ENCODE peak calls at places on chromosome 14, in eight cellular contexts. C is AG09309, Z is A549, Y is HCT116, H is astrocyte of the cerebellum, G is suprapubic skin, D is psoas muscle, K is dorsolateral prefrontal cortex. E is an unnamed sample.

GRCh38 chr14:36522972-36523685 is 3.1 kb upstream of the NKX2-1 start:
- DNase-seq in C (no peak), Z (no peak), Y (no peak), H (no peak), G (no peak), D (no peak), K (no peak), E (peak)

GRCh38 chr14:85366226-85366625 is 163.7 kb upstream of the FLRT2 start:
- DNase-seq in C (no peak), Z (no peak), Y (no peak), H (no peak), G (no peak), D (no peak), K (no peak), E (no peak)

GRCh38 chr14:70882771-70883492 is 24.3 kb upstream of the PCNX1 start:
- DNase-seq in C (peak), Z (no peak), Y (no peak), H (no peak), G (no peak), D (no peak), K (no peak), E (no peak)

GRCh38 chr14:69487226-69487625 is 2.7 kb downstream of the PLEKHD1 start:
- DNase-seq in C (no peak), Z (no peak), Y (no peak), H (no peak), G (no peak), D (no peak), K (no peak), E (no peak)

GRCh38 chr14:64762044-64763034 is 58.1 kb downstream of the PLEKHG3 start:
- DNase-seq in C (peak), Z (peak), Y (peak), H (peak), G (no peak), D (peak), K (no peak), E (peak)

GRCh38 chr14:71646518-71646917 is 285.7 kb upstream of the RGS6 start:
- DNase-seq in C (no peak), Z (no peak), Y (no peak), H (no peak), G (no peak), D (no peak), K (no peak), E (no peak)

GRCh38 chr14:93010543-93011541 is 87.9 kb downstream of the CHGA start:
- DNase-seq in C (no peak), Z (no peak), Y (no peak), H (no peak), G (no peak), D (no peak), K (no peak), E (no peak)

GRCh38 chr14:23183479-23183878 is at the start of gene SLC7A8:
- DNase-seq in C (no peak), Z (no peak), Y (peak), H (no peak), G (peak), D (peak), K (peak), E (no peak)

GRCh38 chr14:71181215-71182003 is 274.1 kb downstream of the PCNX1 start:
- DNase-seq in C (no peak), Z (peak), Y (no peak), H (no peak), G (peak), D (no peak), K (no peak), E (no peak)

GRCh38 chr14:73058923-73059311 is 583 bp downstream of the RBM25 start:
- DNase-seq in C (no peak), Z (peak), Y (no peak), H (no peak), G (peak), D (no peak), K (no peak), E (no peak)

GRCh38 chr14:72528059-72528950 is 365.6 kb downstream of the DPF3 start:
- DNase-seq in C (no peak), Z (no peak), Y (no peak), H (no peak), G (peak), D (no peak), K (no peak), E (no peak)

GRCh38 chr14:104293851-104294627 is 155.7 kb downstream of the KIF26A start:
- DNase-seq in C (no peak), Z (peak), Y (no peak), H (no peak), G (peak), D (no peak), K (peak), E (no peak)

GRCh38 chr14:59454131-59454530 is 11.0 kb downstream of the GPR135 start:
- DNase-seq in C (peak), Z (peak), Y (no peak), H (peak), G (no peak), D (no peak), K (no peak), E (no peak)

GRCh38 chr14:89186850-89187376 is 230.1 kb downstream of the FOXN3 start:
- DNase-seq in C (no peak), Z (no peak), Y (no peak), H (no peak), G (no peak), D (no peak), K (no peak), E (no peak)

GRCh38 chr14:67673451-67673850 is 981 bp downstream of the VTI1B start:
- DNase-seq in C (no peak), Z (no peak), Y (no peak), H (no peak), G (no peak), D (no peak), K (no peak), E (no peak)

GRCh38 chr14:52266782-52267181 is 716 bp upstream of the PTGDR start:
- DNase-seq in C (no peak), Z (no peak), Y (no peak), H (no peak), G (no peak), D (no peak), K (no peak), E (no peak)

GRCh38 chr14:50768693-50769092 is 62.3 kb downstream of the NIN start:
- DNase-seq in C (no peak), Z (no peak), Y (no peak), H (no peak), G (no peak), D (no peak), K (no peak), E (no peak)

GRCh38 chr14:33184587-33184986 is 245.9 kb downstream of the NPAS3 start:
- DNase-seq in C (no peak), Z (peak), Y (no peak), H (no peak), G (no peak), D (no peak), K (no peak), E (no peak)

GRCh38 chr14:61838661-61839060 is 76.4 kb downstream of the SNAPC1 start:
- DNase-seq in C (no peak), Z (no peak), Y (no peak), H (no peak), G (no peak), D (no peak), K (no peak), E (no peak)

GRCh38 chr14:23066855-23067744 is 9.8 kb upstream of the CDH24 start:
- DNase-seq in C (no peak), Z (no peak), Y (no peak), H (no peak), G (peak), D (no peak), K (no peak), E (peak)

GRCh38 chr14:80136358-80136757 is 74.9 kb downstream of the DIO2 start:
- DNase-seq in C (no peak), Z (peak), Y (no peak), H (no peak), G (no peak), D (no peak), K (no peak), E (no peak)

GRCh38 chr14:50249118-50249775 is 17.9 kb upstream of the SOS2 start:
- DNase-seq in C (no peak), Z (no peak), Y (no peak), H (no peak), G (no peak), D (no peak), K (no peak), E (no peak)

GRCh38 chr14:79971330-79971729 is 240.0 kb downstream of the DIO2 start:
- DNase-seq in C (peak), Z (peak), Y (no peak), H (peak), G (no peak), D (no peak), K (no peak), E (no peak)

DNA sequence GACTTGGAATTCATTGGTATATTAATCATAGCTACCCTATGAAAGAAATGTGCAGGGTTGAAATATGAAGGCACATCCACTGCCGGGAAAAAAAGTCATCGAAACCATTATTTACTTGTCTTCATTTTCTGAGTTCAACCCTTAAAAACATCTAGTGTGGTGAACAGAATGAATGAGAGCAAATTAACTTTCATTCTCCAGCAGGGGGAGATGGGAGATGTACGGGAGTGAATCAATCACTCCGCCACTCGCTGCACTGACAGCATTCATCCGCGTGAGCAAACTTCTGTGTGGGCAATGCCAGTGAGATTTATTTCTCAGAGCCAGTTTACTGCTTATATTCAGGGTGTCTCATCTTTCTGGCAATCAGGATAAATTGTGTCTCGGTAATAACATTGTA is 463.5 kb upstream of the MIS18BP1 start:
- DNase-seq in C (no peak), Z (peak), Y (no peak), H (no peak), G (no peak), D (no peak), K (no peak), E (no peak)
- TF ChIP-seq CTCF in C (no peak), Z (no peak), Y (peak), H (no peak), G (no peak), D (peak), K (no peak), E (peak)

GRCh38 chr14:82003418-82003817 is 469.8 kb upstream of the SEL1L start:
- DNase-seq in C (no peak), Z (no peak), Y (no peak), H (no peak), G (no peak), D (no peak), K (no peak), E (no peak)

GRCh38 chr14:82009993-82010392 is 476.3 kb upstream of the SEL1L start:
- DNase-seq in C (no peak), Z (no peak), Y (no peak), H (no peak), G (no peak), D (no peak), K (no peak), E (no peak)

GRCh38 chr14:82011460-82011859 is 477.8 kb upstream of the SEL1L start:
- DNase-seq in C (no peak), Z (no peak), Y (no peak), H (no peak), G (no peak), D (no peak), K (no peak), E (no peak)

DNA sequence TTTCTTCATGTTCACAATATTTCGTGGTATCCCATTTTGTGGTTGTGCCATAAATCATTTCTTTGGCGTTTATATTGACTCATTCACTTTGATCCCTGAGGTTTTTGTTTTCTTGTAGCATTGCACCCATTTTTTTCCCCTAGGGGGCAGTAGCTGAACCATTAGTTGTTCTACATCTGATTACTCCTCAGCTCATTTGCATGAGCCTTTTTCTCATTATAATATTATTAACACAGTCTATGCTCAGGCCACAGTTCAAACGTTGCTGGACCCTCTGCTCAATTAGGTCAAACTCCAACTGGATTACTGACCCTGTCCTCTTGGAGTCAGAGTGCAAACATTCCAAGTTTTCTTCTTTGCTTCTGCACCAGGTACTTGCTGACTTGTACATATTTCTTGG is 475.4 kb upstream of the SEL1L start:
- DNase-seq in C (no peak), Z (no peak), Y (no peak), H (no peak), G (no peak), D (no peak), K (no peak), E (no peak)
- TF ChIP-seq CTCF in C (no peak), Z (no peak), Y (no peak), H (no peak), G (no peak), D (no peak), K (peak), E (no peak)

DNA sequence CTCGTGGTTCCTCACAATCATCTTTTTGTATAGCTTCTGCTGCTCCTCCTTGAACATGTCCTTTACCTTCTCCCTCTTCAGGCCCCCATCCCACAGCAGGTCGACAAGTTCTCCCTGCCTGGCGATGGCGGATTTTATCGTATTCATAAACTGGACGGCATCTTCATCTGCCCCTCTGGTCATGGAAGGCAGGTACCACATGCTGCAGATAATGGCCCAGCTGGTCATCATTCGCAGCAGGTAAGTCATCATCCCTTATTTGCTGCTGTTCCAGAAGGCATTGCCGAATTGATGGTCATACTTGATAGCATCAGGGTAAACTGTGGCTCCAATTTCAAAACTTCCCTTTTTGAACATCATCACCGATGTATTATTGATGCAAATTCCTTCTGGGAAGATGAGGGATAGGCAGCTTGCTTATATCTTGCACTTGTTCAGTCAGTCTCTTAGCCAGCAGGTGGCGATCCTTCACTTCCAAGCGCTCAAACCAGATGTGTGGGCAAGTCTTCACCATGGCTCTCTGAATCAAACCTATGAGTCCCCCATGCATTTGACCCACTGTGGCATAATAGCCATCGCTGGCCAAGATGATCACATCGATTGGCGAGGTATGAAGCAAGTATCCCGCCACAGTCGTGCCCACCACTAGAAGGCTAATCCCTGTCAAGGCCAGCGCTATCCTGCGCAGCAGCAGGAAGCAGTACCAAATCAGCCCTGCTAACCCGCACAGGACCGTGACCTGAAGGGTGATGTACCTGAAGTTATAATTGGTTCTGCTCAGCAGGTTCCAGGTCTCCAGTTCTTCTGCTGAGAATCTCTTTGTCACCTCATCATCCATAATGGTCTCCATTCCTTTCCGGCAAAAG is 381.5 kb upstream of the STXBP6 start:
- DNase-seq in C (no peak), Z (peak), Y (no peak), H (no peak), G (no peak), D (no peak), K (no peak), E (no peak)
- TF ChIP-seq CTCF in C (peak), Z (no peak), Y (peak), H (no peak), G (no peak), D (no peak), K (no peak), E (no peak)

GRCh38 chr14:24315807-24316596 is 4.7 kb downstream of the LTB4R start:
- DNase-seq in C (no peak), Z (no peak), Y (no peak), H (no peak), G (peak), D (peak), K (no peak), E (no peak)
- TF ChIP-seq CTCF in C (no peak), Z (no peak), Y (no peak), H (no peak), G (peak), D (peak), K (no peak), E (no peak)

GRCh38 chr14:76870146-76870545 is 43.9 kb downstream of the LRRC74A start:
- DNase-seq in C (no peak), Z (peak), Y (no peak), H (no peak), G (no peak), D (no peak), K (no peak), E (no peak)
- TF ChIP-seq CTCF in C (peak), Z (peak), Y (peak), H (no peak), G (no peak), D (no peak), K (no peak), E (peak)

GRCh38 chr14:100827751-100828447 is 2.0 kb downstream of the MEG3 start:
- DNase-seq in C (peak), Z (no peak), Y (no peak), H (peak), G (no peak), D (no peak), K (no peak), E (no peak)
- TF ChIP-seq CTCF in C (peak), Z (no peak), Y (no peak), H (peak), G (peak), D (peak), K (peak), E (no peak)

DNA sequence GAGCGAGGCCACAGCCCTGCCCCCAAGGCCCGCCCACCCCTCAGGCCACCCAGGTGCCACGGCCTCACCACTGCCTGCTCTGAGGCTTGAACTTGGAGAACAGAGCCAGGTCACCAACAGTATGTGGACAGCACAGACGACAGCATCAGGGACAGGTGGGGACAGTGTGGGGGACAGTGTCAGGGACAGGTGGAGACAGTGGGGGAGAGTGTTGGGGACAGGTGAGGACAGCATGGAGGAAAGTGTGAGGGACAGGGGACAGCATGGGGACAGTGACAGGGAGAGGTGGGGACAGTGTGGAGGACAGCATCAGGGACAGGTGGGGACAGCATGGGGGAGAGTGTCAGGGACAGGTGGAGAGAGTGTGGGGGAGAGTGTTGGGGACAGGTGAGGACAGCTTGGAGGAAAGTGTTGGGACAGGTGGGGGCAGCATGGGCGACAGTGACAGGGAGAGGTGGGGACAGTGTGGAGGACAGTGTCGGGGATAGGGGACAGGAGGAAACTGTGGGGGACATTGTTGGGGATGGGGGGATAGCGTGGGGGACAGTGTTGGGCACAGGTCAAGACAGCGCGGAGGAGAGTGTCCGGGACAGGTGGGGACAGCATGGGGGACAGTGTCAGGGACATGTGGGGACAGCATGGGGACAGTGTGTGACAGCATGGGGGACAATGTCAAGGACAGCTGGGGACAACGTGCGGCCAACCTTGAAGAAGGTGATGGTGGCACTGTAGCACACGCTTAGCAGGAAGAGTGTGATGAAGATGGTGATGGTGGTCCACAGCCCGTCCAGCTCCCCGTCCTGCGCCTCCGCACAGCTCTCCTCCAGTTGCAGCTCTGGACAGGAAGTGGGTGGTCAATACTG is 114.9 kb downstream of the TMEM121 start:
- DNase-seq in C (no peak), Z (no peak), Y (no peak), H (no peak), G (no peak), D (no peak), K (no peak), E (no peak)
- TF ChIP-seq CTCF in C (no peak), Z (no peak), Y (no peak), H (no peak), G (no peak), D (no peak), K (no peak), E (no peak)